ENCODE peak calls at places on chromosomes 3 and 15, in five cellular contexts. B is A549, I is lung, M is spleen, L is foreskin fibroblast. Y is an unnamed sample.

GRCh38 chr3:46705751-46706572 is 4.8 kb downstream of the TMIE start:
- DNase-seq in B (no peak), I (no peak), M (peak), L (peak), Y (no peak)

GRCh38 chr3:126342991-126343661 is 14.1 kb downstream of the KLF15 start:
- DNase-seq in B (no peak), I (no peak), M (peak), L (peak), Y (peak)

GRCh38 chr3:63940389-63940757 is 28.2 kb upstream of the SCAANT1 start:
- DNase-seq in B (no peak), I (no peak), M (no peak), L (peak), Y (peak)

GRCh38 chr3:151410891-151411559 is 26.5 kb upstream of the P2RY12 start:
- DNase-seq in B (no peak), I (no peak), M (no peak), L (peak), Y (no peak)

GRCh38 chr3:24837601-24838000 is 343.0 kb upstream of the THRB start:
- DNase-seq in B (no peak), I (no peak), M (no peak), L (no peak), Y (no peak)

GRCh38 chr15:80932989-80933388 is 56.6 kb downstream of the MESD start:
- DNase-seq in B (no peak), I (no peak), M (peak), L (peak), Y (peak)

GRCh38 chr3:178340523-178340922 is 195.7 kb upstream of the KCNMB2 start:
- DNase-seq in B (no peak), I (no peak), M (no peak), L (no peak), Y (peak)

GRCh38 chr3:46692566-46692983 is 904 bp downstream of the ALS2CL start:
- DNase-seq in B (peak), I (peak), M (no peak), L (no peak), Y (no peak)

GRCh38 chr15:68819451-68820204 is 1.1 kb downstream of the ANP32A start:
- DNase-seq in B (peak), I (no peak), M (peak), L (peak), Y (peak)

GRCh38 chr15:52567886-52568568 is 803 bp downstream of the ARPP19 start:
- DNase-seq in B (peak), I (peak), M (peak), L (no peak), Y (peak)

GRCh38 chr3:194148383-194148782 is 12.4 kb downstream of the HES1 start:
- DNase-seq in B (no peak), I (no peak), M (no peak), L (no peak), Y (peak)

GRCh38 chr3:188259611-188260010 is 105.7 kb downstream of the LPP start:
- DNase-seq in B (no peak), I (no peak), M (no peak), L (no peak), Y (no peak)

GRCh38 chr3:192417012-192417411 is 310.3 kb downstream of the FGF12 start:
- DNase-seq in B (no peak), I (no peak), M (no peak), L (no peak), Y (no peak)

GRCh38 chr3:111998661-111999641 is at the start of gene TAGLN3:
- DNase-seq in B (no peak), I (peak), M (no peak), L (peak), Y (no peak)

GRCh38 chr3:181711325-181712135 is at the start of gene SOX2:
- DNase-seq in B (peak), I (peak), M (peak), L (peak), Y (peak)

GRCh38 chr15:28873006-28873405 is 12.8 kb upstream of the APBA2 start:
- DNase-seq in B (no peak), I (no peak), M (no peak), L (no peak), Y (no peak)

GRCh38 chr3:133487204-133487603 is 86.3 kb upstream of the CDV3 start:
- DNase-seq in B (no peak), I (no peak), M (no peak), L (no peak), Y (no peak)

GRCh38 chr3:139355502-139355901 is 11.7 kb downstream of the MRPS22 start:
- DNase-seq in B (no peak), I (no peak), M (no peak), L (peak), Y (peak)

GRCh38 chr3:149506540-149506939 is 32.0 kb downstream of the TM4SF4 start:
- DNase-seq in B (no peak), I (no peak), M (no peak), L (peak), Y (peak)

GRCh38 chr3:39211332-39212130 is 19.1 kb upstream of the XIRP1 start:
- DNase-seq in B (no peak), I (no peak), M (no peak), L (no peak), Y (no peak)

GRCh38 chr3:12947504-12948369 is 106.4 kb upstream of the RPL32 start:
- DNase-seq in B (peak), I (peak), M (no peak), L (peak), Y (peak)

DNA sequence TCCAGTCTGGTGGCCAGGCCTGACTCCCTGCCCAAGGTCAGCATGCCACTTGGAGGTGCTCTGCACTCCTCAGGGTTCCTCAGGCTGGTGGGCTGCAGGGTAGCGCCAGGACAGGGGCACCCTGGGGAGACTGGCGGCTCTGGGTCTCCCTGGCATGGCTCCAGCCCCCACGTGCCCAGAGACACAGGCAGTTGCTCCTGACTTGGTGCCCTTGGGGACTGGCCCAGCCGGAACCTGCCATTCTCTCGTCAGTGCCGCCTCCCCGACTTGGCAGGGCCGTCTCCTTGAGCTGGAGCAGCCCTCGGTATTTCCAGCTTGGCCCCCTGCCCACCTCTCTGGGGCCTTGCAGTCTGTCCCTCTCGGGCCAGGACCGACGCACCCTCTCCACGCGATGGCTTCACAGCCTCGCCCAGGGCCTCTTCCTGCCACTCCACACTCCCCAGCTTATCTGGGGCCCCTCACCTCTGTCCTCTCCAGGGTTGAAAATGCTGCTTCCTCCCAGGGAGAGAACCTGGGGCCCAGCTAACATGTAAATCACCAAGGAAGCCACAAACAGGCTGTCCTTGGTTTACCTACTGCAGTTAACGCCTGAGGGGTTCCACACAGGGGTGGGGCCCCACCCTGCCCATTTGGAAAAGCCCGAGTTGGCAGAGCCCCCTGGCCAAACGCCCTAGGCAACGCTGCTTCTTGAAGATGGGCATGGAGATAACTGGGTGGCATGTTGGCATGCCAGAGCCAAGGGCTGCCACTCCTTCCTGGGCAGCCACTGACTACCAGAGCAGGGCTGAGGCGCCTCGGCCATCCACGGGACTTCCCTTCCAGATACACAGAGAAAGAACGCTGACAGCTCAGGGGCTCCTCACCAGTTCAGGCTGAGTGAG is 61.4 kb downstream of the SMAD6 start:
- DNase-seq in B (no peak), I (peak), M (peak), L (peak), Y (peak)
- H3K4me3 ChIP-seq in B (no peak), I (no peak), M (no peak), L (no peak), Y (no peak)

GRCh38 chr3:48553886-48554845 is 2.4 kb downstream of the PFKFB4 start:
- DNase-seq in B (no peak), I (no peak), M (peak), L (no peak), Y (no peak)

GRCh38 chr3:48555949-48556795 is 431 bp downstream of the PFKFB4 start:
- DNase-seq in B (no peak), I (no peak), M (no peak), L (no peak), Y (no peak)

GRCh38 chr3:48558446-48559134 is 2.0 kb upstream of the PFKFB4 start:
- DNase-seq in B (no peak), I (peak), M (peak), L (no peak), Y (no peak)

GRCh38 chr3:48555231-48555948 is 1.2 kb downstream of the PFKFB4 start:
- DNase-seq in B (no peak), I (no peak), M (peak), L (peak), Y (no peak)

DNA sequence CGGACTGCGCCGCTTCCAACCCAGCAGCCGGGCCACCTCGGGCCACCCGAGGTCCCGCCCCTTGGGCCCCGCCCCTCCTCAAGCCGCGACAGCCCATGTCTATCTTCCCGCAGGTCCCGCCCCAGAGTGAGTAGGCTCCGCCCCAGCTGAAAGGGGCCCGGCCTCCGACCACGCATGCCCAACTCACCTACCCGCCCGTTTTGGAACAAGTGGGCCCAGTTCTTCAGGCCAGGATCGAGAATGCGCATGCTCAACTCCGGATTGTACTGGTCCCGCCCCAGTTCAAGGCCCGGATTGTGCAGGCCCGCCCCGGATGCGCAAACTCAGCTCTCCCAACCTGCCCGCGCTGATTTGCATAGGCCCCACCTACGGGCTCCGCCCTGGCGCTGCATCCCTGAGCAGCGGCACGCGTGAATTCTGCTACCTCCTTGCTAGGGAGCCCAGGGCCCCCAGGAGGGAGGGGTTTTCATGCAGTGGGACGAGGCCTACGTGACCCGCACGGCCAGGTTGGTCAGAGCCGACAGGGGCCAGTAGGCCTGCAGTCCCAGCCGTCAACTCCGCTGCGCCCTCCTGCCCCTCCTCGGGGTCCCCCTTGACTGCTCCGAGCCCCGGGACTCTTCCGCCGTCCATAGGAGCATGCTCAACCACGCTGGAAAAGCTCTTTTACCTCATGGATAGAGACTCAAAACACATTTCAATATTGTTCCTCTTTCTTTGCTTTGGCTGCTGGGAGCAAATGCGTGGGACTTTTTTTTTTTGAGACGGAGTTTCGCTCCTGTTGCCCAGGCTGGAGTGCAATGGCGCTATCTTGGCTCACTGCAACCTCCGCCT is at the start of gene PFKFB4:
- DNase-seq in B (peak), I (peak), M (peak), L (peak), Y (peak)
- TF ChIP-seq CTCF in B (no peak), I (no peak), M (peak), L (no peak), Y (no peak)

DNA sequence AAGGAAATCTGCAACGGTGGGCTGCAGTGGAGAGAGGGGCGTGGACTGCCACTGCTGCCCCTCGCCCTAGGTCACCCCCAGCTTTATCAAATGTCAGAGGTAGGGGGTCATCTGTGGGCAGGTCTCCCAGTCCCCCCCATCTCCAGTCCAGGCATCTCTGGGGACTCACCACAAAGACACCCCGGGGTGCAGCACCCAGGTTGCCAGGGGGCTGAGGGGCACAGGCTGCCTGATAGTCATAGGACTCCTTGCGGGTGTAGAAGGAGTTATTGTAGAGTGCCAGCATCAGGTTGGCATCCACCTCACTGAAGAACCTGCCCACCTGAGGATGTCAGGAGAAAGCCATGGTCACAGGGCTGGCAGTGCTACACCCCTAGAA is 6.5 kb upstream of the TMEM115 start:
- DNase-seq in B (no peak), I (no peak), M (no peak), L (no peak), Y (no peak)
- H3K4me3 ChIP-seq in B (no peak), I (no peak), M (peak), L (no peak), Y (no peak)

GRCh38 chr15:74892931-74893330 is 3.1 kb downstream of the MPI start:
- DNase-seq in B (no peak), I (no peak), M (no peak), L (no peak), Y (no peak)
- TF ChIP-seq CTCF in B (no peak), I (no peak), M (no peak), L (no peak), Y (no peak)

GRCh38 chr3:37991823-37992222 is 1.2 kb downstream of the VILL start:
- DNase-seq in B (no peak), I (no peak), M (no peak), L (no peak), Y (no peak)

GRCh38 chr3:37992271-37993066 is 1.9 kb downstream of the VILL start:
- DNase-seq in B (no peak), I (no peak), M (peak), L (no peak), Y (no peak)

GRCh38 chr3:37993811-37994638 is 3.4 kb downstream of the VILL start:
- DNase-seq in B (no peak), I (peak), M (peak), L (peak), Y (peak)

GRCh38 chr3:37994639-37994972 is 4.0 kb downstream of the VILL start:
- DNase-seq in B (no peak), I (no peak), M (no peak), L (no peak), Y (no peak)

DNA sequence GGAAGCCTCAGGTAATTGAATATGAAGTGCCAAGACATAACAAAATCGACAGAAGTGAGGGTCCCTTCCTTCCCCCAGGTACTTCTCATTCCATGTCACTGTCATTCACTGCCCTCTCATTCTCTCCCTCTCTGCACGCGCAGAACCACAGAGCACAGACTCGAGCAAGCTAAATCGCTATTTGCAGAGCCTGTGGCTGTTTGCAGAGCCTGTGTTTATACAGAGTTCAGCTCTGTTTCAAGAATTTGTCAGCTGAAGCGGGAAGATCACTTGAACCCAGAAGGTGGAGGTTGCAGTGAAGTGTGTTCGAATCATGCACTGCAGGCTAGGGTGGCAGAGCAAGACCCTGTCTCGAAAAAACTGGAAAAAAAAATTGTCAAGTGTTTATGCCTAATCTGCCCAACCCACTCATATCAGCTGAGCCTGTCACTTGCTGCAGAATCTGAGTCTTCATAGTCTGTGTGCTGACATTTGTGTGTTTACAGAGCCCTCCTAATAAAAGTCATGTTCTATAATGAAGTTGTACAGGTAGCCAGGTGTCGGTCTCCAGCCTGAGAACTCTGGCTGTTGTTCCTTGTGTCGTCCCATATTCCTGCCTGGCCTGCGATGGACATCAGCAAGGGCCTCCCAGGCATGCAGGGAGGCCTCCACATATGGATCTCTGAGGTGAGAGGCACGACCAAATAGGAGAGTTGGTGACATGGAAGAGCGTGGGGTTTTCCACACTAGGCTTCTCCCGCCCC is 2.7 kb downstream of the VILL start:
- DNase-seq in B (no peak), I (no peak), M (peak), L (no peak), Y (no peak)
- H3K4me3 ChIP-seq in B (no peak), I (no peak), M (peak), L (peak), Y (no peak)

DNA sequence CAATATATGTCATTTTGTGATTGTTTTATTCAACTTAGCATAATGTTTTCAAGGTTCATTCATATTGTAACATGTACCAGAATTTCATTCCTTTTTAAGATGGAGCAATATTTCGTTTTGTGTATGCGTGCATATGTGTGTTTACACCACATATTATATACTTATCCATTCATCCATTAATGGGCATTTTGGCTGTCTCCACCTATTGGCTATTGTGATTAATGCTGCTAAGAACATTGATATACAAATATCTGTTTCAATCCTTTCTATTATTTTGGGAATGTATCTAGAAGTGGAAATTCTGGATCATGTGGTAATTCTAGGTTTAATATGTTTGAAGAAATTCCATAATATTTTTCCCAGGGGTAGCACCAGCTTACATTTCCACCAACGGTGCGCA is 403.9 kb upstream of the LMCD1 start:
- DNase-seq in B (no peak), I (no peak), M (no peak), L (no peak), Y (no peak)
- TF ChIP-seq CTCF in B (no peak), I (no peak), M (no peak), L (no peak), Y (peak)

GRCh38 chr15:96330064-96330449 is 443 bp upstream of the NR2F2 start:
- DNase-seq in B (peak), I (no peak), M (peak), L (peak), Y (peak)
- H3K4me3 ChIP-seq in B (peak), I (peak), M (peak), L (peak), Y (peak)

Y was measured in cardiac fibroblast.